ENCODE peak calls at places on chromosome 13, in six cellular contexts. One of them, this sample, is unnamed.

GRCh38 chr13:109256866-109257760 is 529.3 kb downstream of the IRS2 start:
- DNase-seq in ELR: peak; percentile 97
- DNase-seq in activated T-helper 9 cell treated with anti-CD3 and anti-CD28 coated beads, Interleukin-2, amount 50 U/mL, for 16 hours: no peak
- DNase-seq in stimulated activated CD4-positive, alpha-beta T cell treated with anti-CD3 and anti-CD28 coated beads, TNF-alpha, amount 100 ng/mL, for 24 hours: no peak
- DNase-seq in CD8-positive, alpha-beta T cell: no peak
- DNase-seq in AG20443: peak; percentile 79
- DNase-seq in this sample: peak; percentile 99

GRCh38 chr13:110045202-110045601 is 258.8 kb upstream of the IRS2 start:
- DNase-seq in ELR: no peak
- DNase-seq in activated T-helper 9 cell treated with anti-CD3 and anti-CD28 coated beads, Interleukin-2, amount 50 U/mL, for 16 hours: no peak
- DNase-seq in stimulated activated CD4-positive, alpha-beta T cell treated with anti-CD3 and anti-CD28 coated beads, TNF-alpha, amount 100 ng/mL, for 24 hours: no peak
- DNase-seq in CD8-positive, alpha-beta T cell: no peak
- DNase-seq in AG20443: no peak
- DNase-seq in this sample: no peak

GRCh38 chr13:40186041-40186440 is 480.4 kb downstream of the FOXO1 start:
- DNase-seq in ELR: no peak
- DNase-seq in activated T-helper 9 cell treated with anti-CD3 and anti-CD28 coated beads, Interleukin-2, amount 50 U/mL, for 16 hours: no peak
- DNase-seq in stimulated activated CD4-positive, alpha-beta T cell treated with anti-CD3 and anti-CD28 coated beads, TNF-alpha, amount 100 ng/mL, for 24 hours: no peak
- DNase-seq in CD8-positive, alpha-beta T cell: no peak
- DNase-seq in AG20443: no peak
- DNase-seq in this sample: no peak

GRCh38 chr13:96090240-96091101 is 564 bp downstream of the HS6ST3 start:
- DNase-seq in ELR: peak; percentile 29
- DNase-seq in activated T-helper 9 cell treated with anti-CD3 and anti-CD28 coated beads, Interleukin-2, amount 50 U/mL, for 16 hours: no peak
- DNase-seq in stimulated activated CD4-positive, alpha-beta T cell treated with anti-CD3 and anti-CD28 coated beads, TNF-alpha, amount 100 ng/mL, for 24 hours: no peak
- DNase-seq in CD8-positive, alpha-beta T cell: no peak
- DNase-seq in AG20443: peak; percentile 61
- DNase-seq in this sample: peak; percentile 5

GRCh38 chr13:90717451-90717936 is 630.0 kb upstream of the MIR17HG start:
- DNase-seq in ELR: peak; percentile 81
- DNase-seq in activated T-helper 9 cell treated with anti-CD3 and anti-CD28 coated beads, Interleukin-2, amount 50 U/mL, for 16 hours: no peak
- DNase-seq in stimulated activated CD4-positive, alpha-beta T cell treated with anti-CD3 and anti-CD28 coated beads, TNF-alpha, amount 100 ng/mL, for 24 hours: no peak
- DNase-seq in CD8-positive, alpha-beta T cell: no peak
- DNase-seq in AG20443: peak; percentile 80
- DNase-seq in this sample: peak; percentile 46

GRCh38 chr13:70960841-70961443 is 852.7 kb upstream of the KLHL1 start:
- DNase-seq in ELR: peak; percentile 54
- DNase-seq in activated T-helper 9 cell treated with anti-CD3 and anti-CD28 coated beads, Interleukin-2, amount 50 U/mL, for 16 hours: no peak
- DNase-seq in stimulated activated CD4-positive, alpha-beta T cell treated with anti-CD3 and anti-CD28 coated beads, TNF-alpha, amount 100 ng/mL, for 24 hours: no peak
- DNase-seq in CD8-positive, alpha-beta T cell: no peak
- DNase-seq in AG20443: peak; percentile 4
- DNase-seq in this sample: peak; percentile 2

GRCh38 chr13:100560498-100561215 is 27.9 kb downstream of the GGACT start:
- DNase-seq in ELR: no peak
- DNase-seq in activated T-helper 9 cell treated with anti-CD3 and anti-CD28 coated beads, Interleukin-2, amount 50 U/mL, for 16 hours: no peak
- DNase-seq in stimulated activated CD4-positive, alpha-beta T cell treated with anti-CD3 and anti-CD28 coated beads, TNF-alpha, amount 100 ng/mL, for 24 hours: no peak
- DNase-seq in CD8-positive, alpha-beta T cell: no peak
- DNase-seq in AG20443: no peak
- DNase-seq in this sample: no peak

GRCh38 chr13:85536706-85537105 is 262.5 kb downstream of the SLITRK6 start:
- DNase-seq in ELR: peak; percentile 35
- DNase-seq in activated T-helper 9 cell treated with anti-CD3 and anti-CD28 coated beads, Interleukin-2, amount 50 U/mL, for 16 hours: no peak
- DNase-seq in stimulated activated CD4-positive, alpha-beta T cell treated with anti-CD3 and anti-CD28 coated beads, TNF-alpha, amount 100 ng/mL, for 24 hours: no peak
- DNase-seq in CD8-positive, alpha-beta T cell: no peak
- DNase-seq in AG20443: no peak
- DNase-seq in this sample: peak; percentile 32

GRCh38 chr13:99390601-99391000 is 83.4 kb upstream of the GPR183 start:
- DNase-seq in ELR: no peak
- DNase-seq in activated T-helper 9 cell treated with anti-CD3 and anti-CD28 coated beads, Interleukin-2, amount 50 U/mL, for 16 hours: no peak
- DNase-seq in stimulated activated CD4-positive, alpha-beta T cell treated with anti-CD3 and anti-CD28 coated beads, TNF-alpha, amount 100 ng/mL, for 24 hours: no peak
- DNase-seq in CD8-positive, alpha-beta T cell: no peak
- DNase-seq in AG20443: no peak
- DNase-seq in this sample: no peak

GRCh38 chr13:30071890-30072817 is 221.7 kb upstream of the UBL3 start:
- DNase-seq in ELR: no peak
- DNase-seq in activated T-helper 9 cell treated with anti-CD3 and anti-CD28 coated beads, Interleukin-2, amount 50 U/mL, for 16 hours: no peak
- DNase-seq in stimulated activated CD4-positive, alpha-beta T cell treated with anti-CD3 and anti-CD28 coated beads, TNF-alpha, amount 100 ng/mL, for 24 hours: no peak
- DNase-seq in CD8-positive, alpha-beta T cell: no peak
- DNase-seq in AG20443: no peak
- DNase-seq in this sample: no peak

GRCh38 chr13:50400930-50401553 is 385.8 kb downstream of the KCNRG start:
- DNase-seq in ELR: peak; percentile 43
- DNase-seq in activated T-helper 9 cell treated with anti-CD3 and anti-CD28 coated beads, Interleukin-2, amount 50 U/mL, for 16 hours: no peak
- DNase-seq in stimulated activated CD4-positive, alpha-beta T cell treated with anti-CD3 and anti-CD28 coated beads, TNF-alpha, amount 100 ng/mL, for 24 hours: no peak
- DNase-seq in CD8-positive, alpha-beta T cell: no peak
- DNase-seq in AG20443: peak; percentile 73
- DNase-seq in this sample: peak; percentile 75

GRCh38 chr13:74325106-74325505 is 190.9 kb upstream of the KLF12 start:
- DNase-seq in ELR: peak; percentile 50
- DNase-seq in activated T-helper 9 cell treated with anti-CD3 and anti-CD28 coated beads, Interleukin-2, amount 50 U/mL, for 16 hours: no peak
- DNase-seq in stimulated activated CD4-positive, alpha-beta T cell treated with anti-CD3 and anti-CD28 coated beads, TNF-alpha, amount 100 ng/mL, for 24 hours: no peak
- DNase-seq in CD8-positive, alpha-beta T cell: no peak
- DNase-seq in AG20443: peak; percentile 42
- DNase-seq in this sample: peak; percentile 58

GRCh38 chr13:110965038-110965754 is 50.3 kb upstream of the ANKRD10 start:
- DNase-seq in ELR: peak; percentile 89
- DNase-seq in activated T-helper 9 cell treated with anti-CD3 and anti-CD28 coated beads, Interleukin-2, amount 50 U/mL, for 16 hours: no peak
- DNase-seq in stimulated activated CD4-positive, alpha-beta T cell treated with anti-CD3 and anti-CD28 coated beads, TNF-alpha, amount 100 ng/mL, for 24 hours: no peak
- DNase-seq in CD8-positive, alpha-beta T cell: no peak
- DNase-seq in AG20443: no peak
- DNase-seq in this sample: no peak

GRCh38 chr13:28640861-28641599 is 17.9 kb upstream of the POMP start:
- DNase-seq in ELR: no peak
- DNase-seq in activated T-helper 9 cell treated with anti-CD3 and anti-CD28 coated beads, Interleukin-2, amount 50 U/mL, for 16 hours: no peak
- DNase-seq in stimulated activated CD4-positive, alpha-beta T cell treated with anti-CD3 and anti-CD28 coated beads, TNF-alpha, amount 100 ng/mL, for 24 hours: no peak
- DNase-seq in CD8-positive, alpha-beta T cell: no peak
- DNase-seq in AG20443: no peak
- DNase-seq in this sample: no peak

GRCh38 chr13:32752997-32753606 is 166.8 kb downstream of the PDS5B start:
- DNase-seq in ELR: no peak
- DNase-seq in activated T-helper 9 cell treated with anti-CD3 and anti-CD28 coated beads, Interleukin-2, amount 50 U/mL, for 16 hours: no peak
- DNase-seq in stimulated activated CD4-positive, alpha-beta T cell treated with anti-CD3 and anti-CD28 coated beads, TNF-alpha, amount 100 ng/mL, for 24 hours: no peak
- DNase-seq in CD8-positive, alpha-beta T cell: no peak
- DNase-seq in AG20443: no peak
- DNase-seq in this sample: no peak

GRCh38 chr13:80630685-80631121 is 289.8 kb upstream of the SPRY2 start:
- DNase-seq in ELR: peak; percentile 43
- DNase-seq in activated T-helper 9 cell treated with anti-CD3 and anti-CD28 coated beads, Interleukin-2, amount 50 U/mL, for 16 hours: no peak
- DNase-seq in stimulated activated CD4-positive, alpha-beta T cell treated with anti-CD3 and anti-CD28 coated beads, TNF-alpha, amount 100 ng/mL, for 24 hours: no peak
- DNase-seq in CD8-positive, alpha-beta T cell: no peak
- DNase-seq in AG20443: no peak
- DNase-seq in this sample: peak; percentile 70

GRCh38 chr13:109220631-109221030 is 565.8 kb downstream of the IRS2 start:
- DNase-seq in ELR: no peak
- DNase-seq in activated T-helper 9 cell treated with anti-CD3 and anti-CD28 coated beads, Interleukin-2, amount 50 U/mL, for 16 hours: no peak
- DNase-seq in stimulated activated CD4-positive, alpha-beta T cell treated with anti-CD3 and anti-CD28 coated beads, TNF-alpha, amount 100 ng/mL, for 24 hours: no peak
- DNase-seq in CD8-positive, alpha-beta T cell: no peak
- DNase-seq in AG20443: no peak
- DNase-seq in this sample: no peak

GRCh38 chr13:71540098-71540497 is 326.9 kb downstream of the DACH1 start:
- DNase-seq in ELR: no peak
- DNase-seq in activated T-helper 9 cell treated with anti-CD3 and anti-CD28 coated beads, Interleukin-2, amount 50 U/mL, for 16 hours: no peak
- DNase-seq in stimulated activated CD4-positive, alpha-beta T cell treated with anti-CD3 and anti-CD28 coated beads, TNF-alpha, amount 100 ng/mL, for 24 hours: no peak
- DNase-seq in CD8-positive, alpha-beta T cell: no peak
- DNase-seq in AG20443: no peak
- DNase-seq in this sample: no peak

GRCh38 chr13:112146073-112146360 is 79.1 kb downstream of the SOX1 start:
- DNase-seq in ELR: no peak
- DNase-seq in activated T-helper 9 cell treated with anti-CD3 and anti-CD28 coated beads, Interleukin-2, amount 50 U/mL, for 16 hours: no peak
- DNase-seq in stimulated activated CD4-positive, alpha-beta T cell treated with anti-CD3 and anti-CD28 coated beads, TNF-alpha, amount 100 ng/mL, for 24 hours: no peak
- DNase-seq in CD8-positive, alpha-beta T cell: no peak
- DNase-seq in AG20443: no peak
- DNase-seq in this sample: no peak

This sample was measured in fibroblast of gingiva.